ENCODE peak calls at places on chromosomes 3 and 15, in nine cellular contexts. L is CD4-positive, alpha-beta T cell; Y is cardiac muscle cell; X is activated naive CD8-positive, alpha-beta T cell treated with anti-CD3 and anti-CD28 coated beads, Interleukin-2, amount 10 ng/mL, durations not matched to agents 7 days and 5 days; F is CD8-positive, alpha-beta T cell; N is activated T-helper 9 cell treated with anti-CD3 and anti-CD28 coated beads, Interleukin-2, amount 50 U/mL, for 16 hours; C is HCEC 1CT; V is fibroblast of pulmonary artery; Q is activated CD4-positive, CD25-positive, alpha-beta regulatory T cell. U is an unnamed sample.

GRCh38 chr15:98583758-98584157 is 64.6 kb upstream of the IGF1R start:
- DNase-seq in N (no peak), L (no peak), V (no peak), F (no peak), Q (no peak), Y (no peak), C (no peak), X (no peak), U (no peak)

GRCh38 chr3:52845157-52845556 is 10.3 kb upstream of the MUSTN1 start:
- DNase-seq in N (no peak), V (peak), C (no peak), F (no peak), Q (no peak), Y (no peak), L (no peak), X (no peak), U (no peak)

GRCh38 chr3:58691997-58692396 is 25.4 kb upstream of the FAM3D start:
- DNase-seq in F (no peak), Q (no peak), Y (peak), L (no peak), X (no peak), N (no peak), C (no peak), V (peak), U (no peak)

GRCh38 chr3:128276577-128277183 is 123.4 kb downstream of the EEFSEC start:
- DNase-seq in Q (no peak), V (no peak), X (no peak), L (no peak), N (no peak), C (no peak), Y (no peak), F (no peak), U (no peak)

GRCh38 chr3:8554725-8555621 is 53.4 kb downstream of the LMCD1 start:
- DNase-seq in Y (peak), L (no peak), Q (no peak), N (no peak), F (no peak), X (no peak), C (peak), V (peak), U (no peak)

GRCh38 chr3:149042766-149043386 is 43.5 kb downstream of the HLTF start:
- DNase-seq in N (no peak), L (no peak), V (peak), X (no peak), C (peak), Q (no peak), Y (no peak), F (no peak), U (no peak)

GRCh38 chr3:159517105-159517504 is 471.5 kb upstream of the IL12A start:
- DNase-seq in V (no peak), Q (no peak), N (no peak), C (no peak), Y (no peak), X (no peak), L (no peak), F (no peak), U (no peak)

GRCh38 chr3:124882749-124883148 is 4.4 kb downstream of the ITGB5 start:
- DNase-seq in N (no peak), L (no peak), V (no peak), C (no peak), F (no peak), Q (no peak), X (no peak), Y (no peak), U (no peak)

GRCh38 chr3:32759342-32759741 is 58.5 kb upstream of the TRIM71 start:
- DNase-seq in X (no peak), V (no peak), L (no peak), N (no peak), C (no peak), Y (no peak), Q (no peak), F (no peak), U (no peak)

GRCh38 chr15:82901114-82901805 is 51.3 kb downstream of the HOMER2 start:
- DNase-seq in L (no peak), X (no peak), Y (no peak), V (no peak), Q (no peak), C (no peak), N (no peak), F (no peak), U (no peak)

GRCh38 chr15:41104234-41104633 is 11.8 kb downstream of the INO80 start:
- DNase-seq in L (no peak), Y (no peak), F (no peak), C (peak), Q (no peak), X (no peak), N (no peak), V (peak), U (no peak)

GRCh38 chr3:196790636-196791035 is 51.0 kb downstream of the PAK2 start:
- DNase-seq in N (no peak), L (no peak), C (no peak), F (no peak), V (no peak), Y (no peak), X (no peak), Q (no peak), U (no peak)

GRCh38 chr15:89457086-89457485 is 39.3 kb downstream of the RHCG start:
- DNase-seq in V (peak), C (peak), F (no peak), L (no peak), Q (no peak), N (no peak), X (no peak), Y (no peak), U (no peak)